ENCODE peak calls at places on chromosomes 6 and 20, in eight cellular contexts. One of them, this sample, is unnamed. For H3K27me3, the result is how much of the 10 kb centered on the place peaks cover.

GRCh38 chr6:152089992-152090391 is 282.5 kb downstream of the ESR1 start:
- DNase-seq in lower lobe of right lung: no peak
- DNase-seq in body of pancreas: no peak
- DNase-seq in CD8-positive, alpha-beta T cell: no peak
- DNase-seq in HL-60: no peak
- DNase-seq in colonic mucosa: no peak
- DNase-seq in ascending aorta: no peak
- DNase-seq in hepatocyte: no peak
- DNase-seq in this sample: no peak

GRCh38 chr6:26054937-26055669 is 32.1 kb upstream of the HFE start:
- DNase-seq in lower lobe of right lung: peak
- DNase-seq in body of pancreas: peak
- DNase-seq in CD8-positive, alpha-beta T cell: peak
- DNase-seq in HL-60: peak
- DNase-seq in colonic mucosa: peak
- DNase-seq in ascending aorta: peak
- DNase-seq in hepatocyte: peak
- DNase-seq in this sample: peak

GRCh38 chr6:159608961-159609673 is 83.9 kb downstream of the SOD2 start:
- DNase-seq in lower lobe of right lung: no peak
- DNase-seq in body of pancreas: no peak
- DNase-seq in CD8-positive, alpha-beta T cell: no peak
- DNase-seq in HL-60: peak
- DNase-seq in colonic mucosa: no peak
- DNase-seq in ascending aorta: no peak
- DNase-seq in hepatocyte: no peak
- DNase-seq in this sample: no peak

GRCh38 chr6:167093922-167094432 is 28.9 kb upstream of the CCR6 start:
- DNase-seq in lower lobe of right lung: no peak
- DNase-seq in body of pancreas: no peak
- DNase-seq in CD8-positive, alpha-beta T cell: peak
- DNase-seq in HL-60: no peak
- DNase-seq in colonic mucosa: no peak
- DNase-seq in ascending aorta: no peak
- DNase-seq in hepatocyte: no peak
- DNase-seq in this sample: peak

GRCh38 chr6:18280084-18280483 is 15.8 kb upstream of the DEK start:
- DNase-seq in lower lobe of right lung: no peak
- DNase-seq in body of pancreas: no peak
- DNase-seq in CD8-positive, alpha-beta T cell: no peak
- DNase-seq in HL-60: no peak
- DNase-seq in colonic mucosa: no peak
- DNase-seq in ascending aorta: no peak
- DNase-seq in hepatocyte: no peak
- DNase-seq in this sample: no peak

GRCh38 chr6:42128460-42129359 is 13.7 kb downstream of the C6orf132 start:
- DNase-seq in lower lobe of right lung: no peak
- DNase-seq in body of pancreas: no peak
- DNase-seq in CD8-positive, alpha-beta T cell: no peak
- DNase-seq in HL-60: no peak
- DNase-seq in colonic mucosa: no peak
- DNase-seq in ascending aorta: no peak
- DNase-seq in hepatocyte: no peak
- DNase-seq in this sample: no peak

GRCh38 chr6:150710236-150710635 is 110.6 kb downstream of the PLEKHG1 start:
- DNase-seq in lower lobe of right lung: no peak
- DNase-seq in body of pancreas: no peak
- DNase-seq in CD8-positive, alpha-beta T cell: no peak
- DNase-seq in HL-60: no peak
- DNase-seq in colonic mucosa: peak
- DNase-seq in ascending aorta: no peak
- DNase-seq in hepatocyte: no peak
- DNase-seq in this sample: no peak

GRCh38 chr6:52136934-52137467 is 49.2 kb upstream of the IL17A start:
- DNase-seq in lower lobe of right lung: no peak
- DNase-seq in body of pancreas: no peak
- DNase-seq in CD8-positive, alpha-beta T cell: no peak
- DNase-seq in HL-60: no peak
- DNase-seq in colonic mucosa: no peak
- DNase-seq in ascending aorta: no peak
- DNase-seq in hepatocyte: no peak
- DNase-seq in this sample: no peak

GRCh38 chr6:127690092-127690491 is 113.1 kb downstream of the C6orf58 start:
- DNase-seq in lower lobe of right lung: no peak
- DNase-seq in body of pancreas: no peak
- DNase-seq in CD8-positive, alpha-beta T cell: no peak
- DNase-seq in HL-60: no peak
- DNase-seq in colonic mucosa: no peak
- DNase-seq in ascending aorta: no peak
- DNase-seq in hepatocyte: peak
- DNase-seq in this sample: peak

GRCh38 chr20:15187612-15188011 is 850.2 kb upstream of the FLRT3 start:
- DNase-seq in lower lobe of right lung: no peak
- DNase-seq in body of pancreas: no peak
- DNase-seq in CD8-positive, alpha-beta T cell: no peak
- DNase-seq in HL-60: no peak
- DNase-seq in colonic mucosa: no peak
- DNase-seq in ascending aorta: no peak
- DNase-seq in hepatocyte: no peak
- DNase-seq in this sample: no peak

GRCh38 chr20:44526129-44526528 is 4.3 kb upstream of the SERINC3 start:
- DNase-seq in lower lobe of right lung: no peak
- DNase-seq in body of pancreas: no peak
- DNase-seq in CD8-positive, alpha-beta T cell: no peak
- DNase-seq in HL-60: no peak
- DNase-seq in colonic mucosa: no peak
- DNase-seq in ascending aorta: no peak
- DNase-seq in hepatocyte: no peak
- DNase-seq in this sample: no peak

GRCh38 chr6:30321692-30322388 is 4.9 kb upstream of the TRIM39 start:
- DNase-seq in lower lobe of right lung: no peak
- DNase-seq in body of pancreas: no peak
- DNase-seq in CD8-positive, alpha-beta T cell: no peak
- DNase-seq in HL-60: no peak
- DNase-seq in colonic mucosa: no peak
- DNase-seq in ascending aorta: no peak
- DNase-seq in hepatocyte: no peak
- DNase-seq in this sample: peak

GRCh38 chr6:41157323-41157722 is 3.2 kb upstream of the TREML1 start:
- DNase-seq in lower lobe of right lung: peak
- DNase-seq in body of pancreas: no peak
- DNase-seq in CD8-positive, alpha-beta T cell: no peak
- DNase-seq in HL-60: peak
- DNase-seq in colonic mucosa: no peak
- DNase-seq in ascending aorta: no peak
- DNase-seq in hepatocyte: no peak
- DNase-seq in this sample: no peak

GRCh38 chr20:38748863-38749153 is 548 bp downstream of the ACTR5 start:
- DNase-seq in lower lobe of right lung: no peak
- DNase-seq in body of pancreas: no peak
- DNase-seq in CD8-positive, alpha-beta T cell: no peak
- DNase-seq in HL-60: no peak
- DNase-seq in colonic mucosa: peak
- DNase-seq in ascending aorta: no peak
- DNase-seq in hepatocyte: no peak
- DNase-seq in this sample: no peak

GRCh38 chr6:153927867-153928266 is 111.2 kb upstream of the OPRM1 start:
- DNase-seq in lower lobe of right lung: no peak
- DNase-seq in body of pancreas: no peak
- DNase-seq in CD8-positive, alpha-beta T cell: no peak
- DNase-seq in HL-60: no peak
- DNase-seq in colonic mucosa: no peak
- DNase-seq in ascending aorta: no peak
- DNase-seq in hepatocyte: no peak
- DNase-seq in this sample: no peak

GRCh38 chr6:42441661-42442081 is 10.1 kb downstream of the TRERF1 start:
- DNase-seq in lower lobe of right lung: no peak
- DNase-seq in body of pancreas: no peak
- DNase-seq in CD8-positive, alpha-beta T cell: no peak
- DNase-seq in HL-60: no peak
- DNase-seq in colonic mucosa: no peak
- DNase-seq in ascending aorta: no peak
- DNase-seq in hepatocyte: peak
- DNase-seq in this sample: peak

GRCh38 chr20:25220021-25220730 is 24.7 kb downstream of the ENTPD6 start:
- DNase-seq in lower lobe of right lung: no peak
- DNase-seq in body of pancreas: no peak
- DNase-seq in CD8-positive, alpha-beta T cell: no peak
- DNase-seq in HL-60: no peak
- DNase-seq in colonic mucosa: no peak
- DNase-seq in ascending aorta: no peak
- DNase-seq in hepatocyte: no peak
- DNase-seq in this sample: peak

GRCh38 chr20:17650816-17651760 is 31.0 kb downstream of the RRBP1 start:
- DNase-seq in lower lobe of right lung: no peak
- DNase-seq in body of pancreas: peak
- DNase-seq in CD8-positive, alpha-beta T cell: no peak
- DNase-seq in HL-60: no peak
- DNase-seq in colonic mucosa: no peak
- DNase-seq in ascending aorta: no peak
- DNase-seq in hepatocyte: no peak
- DNase-seq in this sample: no peak

GRCh38 chr6:6918216-6918983 is 189.4 kb upstream of the RREB1 start:
- DNase-seq in lower lobe of right lung: no peak
- DNase-seq in body of pancreas: no peak
- DNase-seq in CD8-positive, alpha-beta T cell: no peak
- DNase-seq in HL-60: peak
- DNase-seq in colonic mucosa: no peak
- DNase-seq in ascending aorta: no peak
- DNase-seq in hepatocyte: no peak
- DNase-seq in this sample: peak

GRCh38 chr6:147285087-147285855 is 81.1 kb downstream of the STXBP5 start:
- DNase-seq in lower lobe of right lung: no peak
- DNase-seq in body of pancreas: no peak
- DNase-seq in CD8-positive, alpha-beta T cell: no peak
- DNase-seq in HL-60: peak
- DNase-seq in colonic mucosa: no peak
- DNase-seq in ascending aorta: no peak
- DNase-seq in hepatocyte: peak
- DNase-seq in this sample: peak

GRCh38 chr6:133779916-133780315 is 109.0 kb upstream of the TCF21 start:
- DNase-seq in lower lobe of right lung: no peak
- DNase-seq in body of pancreas: no peak
- DNase-seq in CD8-positive, alpha-beta T cell: no peak
- DNase-seq in HL-60: no peak
- DNase-seq in colonic mucosa: no peak
- DNase-seq in ascending aorta: no peak
- DNase-seq in hepatocyte: no peak
- DNase-seq in this sample: no peak

GRCh38 chr6:97726378-97726777 is 443.4 kb upstream of the MMS22L start:
- DNase-seq in lower lobe of right lung: no peak
- DNase-seq in body of pancreas: no peak
- DNase-seq in CD8-positive, alpha-beta T cell: no peak
- DNase-seq in HL-60: no peak
- DNase-seq in colonic mucosa: no peak
- DNase-seq in ascending aorta: no peak
- DNase-seq in hepatocyte: peak
- DNase-seq in this sample: peak

GRCh38 chr20:32089637-32090330 is 19.7 kb upstream of the TM9SF4 start:
- DNase-seq in lower lobe of right lung: no peak
- DNase-seq in body of pancreas: no peak
- DNase-seq in CD8-positive, alpha-beta T cell: no peak
- DNase-seq in HL-60: no peak
- DNase-seq in colonic mucosa: no peak
- DNase-seq in ascending aorta: no peak
- DNase-seq in hepatocyte: no peak
- DNase-seq in this sample: no peak
- H3K27me3 ChIP-seq in lower lobe of right lung: under half
- H3K27me3 ChIP-seq in body of pancreas: under half
- H3K27me3 ChIP-seq in CD8-positive, alpha-beta T cell: under half
- H3K27me3 ChIP-seq in HL-60: under half
- H3K27me3 ChIP-seq in colonic mucosa: under half
- H3K27me3 ChIP-seq in ascending aorta: under half
- H3K27me3 ChIP-seq in hepatocyte: under half
- H3K27me3 ChIP-seq in this sample: under half

GRCh38 chr6:124903797-124904196 is 58.4 kb upstream of the RNF217 start:
- DNase-seq in lower lobe of right lung: no peak
- DNase-seq in body of pancreas: no peak
- DNase-seq in CD8-positive, alpha-beta T cell: no peak
- DNase-seq in HL-60: no peak
- DNase-seq in colonic mucosa: no peak
- DNase-seq in ascending aorta: no peak
- DNase-seq in hepatocyte: no peak
- DNase-seq in this sample: no peak
- TF ChIP-seq CTCF in lower lobe of right lung: no peak
- TF ChIP-seq CTCF in body of pancreas: no peak
- TF ChIP-seq CTCF in CD8-positive, alpha-beta T cell: no peak
- TF ChIP-seq CTCF in HL-60: no peak
- TF ChIP-seq CTCF in colonic mucosa: no peak
- TF ChIP-seq CTCF in ascending aorta: no peak
- TF ChIP-seq CTCF in hepatocyte: no peak
- TF ChIP-seq CTCF in this sample: no peak

DNA sequence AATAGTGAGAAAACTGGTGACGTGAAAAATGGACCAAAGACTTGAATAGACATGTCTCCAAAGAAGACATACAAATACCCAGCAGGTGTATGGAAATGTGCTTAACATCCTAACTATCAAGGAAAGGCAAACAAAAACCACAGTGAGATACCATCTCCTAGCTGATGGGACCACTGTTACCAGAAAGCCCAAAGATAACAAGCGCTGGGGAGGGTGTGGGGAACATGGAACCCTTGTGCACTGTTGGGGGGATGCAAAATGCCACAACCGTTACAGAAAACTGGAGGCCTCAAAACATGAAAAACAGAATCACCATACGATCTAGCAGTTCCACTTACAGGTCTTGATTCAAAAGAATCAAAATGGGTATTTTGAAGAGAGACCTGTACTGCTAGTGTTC is 19.8 kb upstream of the RBM38 start:
- DNase-seq in lower lobe of right lung: no peak
- DNase-seq in body of pancreas: no peak
- DNase-seq in CD8-positive, alpha-beta T cell: no peak
- DNase-seq in HL-60: no peak
- DNase-seq in colonic mucosa: no peak
- DNase-seq in ascending aorta: no peak
- DNase-seq in hepatocyte: no peak
- DNase-seq in this sample: no peak
- H3K27me3 ChIP-seq in lower lobe of right lung: under half
- H3K27me3 ChIP-seq in body of pancreas: under half
- H3K27me3 ChIP-seq in CD8-positive, alpha-beta T cell: under half
- H3K27me3 ChIP-seq in HL-60: under half
- H3K27me3 ChIP-seq in colonic mucosa: under half
- H3K27me3 ChIP-seq in ascending aorta: under half
- H3K27me3 ChIP-seq in hepatocyte: under half
- H3K27me3 ChIP-seq in this sample: under half

DNA sequence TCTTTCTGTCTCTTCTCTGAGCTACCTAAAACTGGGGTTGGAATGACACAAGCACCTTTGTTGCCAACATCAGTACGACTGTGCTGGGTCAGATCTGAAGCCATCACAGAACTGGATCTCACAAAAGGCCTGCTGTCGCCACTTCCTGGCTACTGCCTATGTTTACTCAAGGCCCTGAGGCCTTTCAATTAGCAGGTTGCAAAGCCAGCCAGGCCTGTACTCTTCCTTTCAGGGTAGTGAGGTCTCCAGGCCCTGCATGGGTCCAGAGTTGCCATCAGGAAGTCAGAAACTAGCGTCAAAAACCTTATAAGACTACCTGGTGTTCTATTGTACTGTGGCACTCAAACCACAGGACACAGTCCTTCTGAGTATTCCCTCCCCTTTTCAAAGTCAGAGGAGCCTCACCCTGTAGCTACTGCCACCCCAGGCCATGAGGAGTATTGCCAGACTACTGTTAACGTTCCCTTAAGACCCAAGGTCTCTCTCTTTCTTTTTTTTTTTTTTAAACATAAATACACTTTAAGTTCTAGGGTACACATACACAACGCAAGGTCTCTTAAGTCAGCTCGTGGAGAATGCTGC is 937.4 kb upstream of the GJE1 start:
- DNase-seq in lower lobe of right lung: no peak
- DNase-seq in body of pancreas: no peak
- DNase-seq in CD8-positive, alpha-beta T cell: no peak
- DNase-seq in HL-60: no peak
- DNase-seq in colonic mucosa: no peak
- DNase-seq in ascending aorta: no peak
- DNase-seq in hepatocyte: no peak
- DNase-seq in this sample: no peak
- TF ChIP-seq CTCF in lower lobe of right lung: no peak
- TF ChIP-seq CTCF in body of pancreas: no peak
- TF ChIP-seq CTCF in CD8-positive, alpha-beta T cell: no peak
- TF ChIP-seq CTCF in HL-60: no peak
- TF ChIP-seq CTCF in colonic mucosa: no peak
- TF ChIP-seq CTCF in ascending aorta: no peak
- TF ChIP-seq CTCF in hepatocyte: no peak
- TF ChIP-seq CTCF in this sample: no peak